ENCODE peak calls at places on chromosomes 1 and 21, in eight cellular contexts. B, F, O, P, Q, M, Y and I are unnamed samples.

GRCh38 chr1:31767225-31767624 is 3.1 kb upstream of the ADGRB2 start:
- DNase-seq in M (no peak), F (no peak), O (no peak), B (no peak), Y (no peak), Q (no peak), P (no peak), I (no peak)

GRCh38 chr1:64511054-64511453 is 41.1 kb downstream of the CACHD1 start:
- DNase-seq in M (no peak), Y (no peak), B (no peak), F (no peak), O (no peak), Q (no peak), P (no peak), I (no peak)

GRCh38 chr1:116193768-116194167 is 82.6 kb downstream of the MAB21L3 start:
- DNase-seq in B (no peak), Q (no peak), M (no peak), Y (no peak), O (no peak), P (no peak), F (no peak), I (no peak)

GRCh38 chr1:212219679-212220463 is 65.3 kb upstream of the PPP2R5A start:
- DNase-seq in F (no peak), M (no peak), O (no peak), B (peak; percentile 82), Y (peak; percentile 54), P (no peak), Q (no peak), I (peak; percentile 63)

GRCh38 chr1:231628207-231628876 is 1.8 kb downstream of the DISC1 start:
- DNase-seq in P (no peak), M (no peak), Q (no peak), Y (peak; percentile 38), O (no peak), B (no peak), F (peak; percentile 53), I (peak; percentile 74)

GRCh38 chr1:5617179-5618015 is 374.8 kb downstream of the NPHP4 start:
- DNase-seq in M (no peak), P (no peak), B (no peak), Q (no peak), Y (no peak), O (no peak), F (no peak), I (no peak)

GRCh38 chr1:6834366-6834765 is 49.1 kb downstream of the CAMTA1 start:
- DNase-seq in M (no peak), Y (no peak), P (no peak), B (no peak), O (no peak), Q (peak; percentile 29), F (no peak), I (no peak)

GRCh38 chr1:168245042-168245441 is 19.2 kb downstream of the SFT2D2 start:
- DNase-seq in M (no peak), F (no peak), P (no peak), B (no peak), Y (no peak), O (no peak), Q (no peak), I (no peak)

GRCh38 chr1:236181059-236181458 is 38.7 kb downstream of the GPR137B start:
- DNase-seq in M (no peak), F (no peak), B (peak; percentile 15), Y (peak; percentile 42), Q (no peak), O (no peak), P (no peak), I (no peak)

GRCh38 chr1:6002714-6003501 is 10.7 kb upstream of the NPHP4 start:
- DNase-seq in P (peak; percentile 24), M (no peak), F (no peak), Q (no peak), B (no peak), O (no peak), Y (no peak), I (no peak)

GRCh38 chr1:225026701-225027100 is 97.2 kb downstream of the DNAH14 start:
- DNase-seq in B (no peak), O (no peak), P (no peak), M (no peak), Q (no peak), Y (no peak), F (no peak), I (no peak)

GRCh38 chr1:51295926-51296325 is 34.4 kb downstream of the TTC39A start:
- DNase-seq in F (no peak), M (no peak), Q (no peak), Y (no peak), B (no peak), P (no peak), O (no peak), I (no peak)

GRCh38 chr1:16139473-16139962 is 16.4 kb downstream of the EPHA2 start:
- DNase-seq in Q (no peak), M (no peak), P (no peak), Y (peak; percentile 74), F (no peak), O (peak; percentile 65), B (peak; percentile 94), I (peak; percentile 82)

GRCh38 chr1:106879538-106879937 is 176.9 kb upstream of the PRMT6 start:
- DNase-seq in F (no peak), Y (peak; percentile 0), O (peak; percentile 2), P (peak; percentile 79), M (peak; percentile 77), B (no peak), Q (no peak), I (no peak)

GRCh38 chr21:30042443-30042842 is 102.6 kb upstream of the GRIK1 start:
- DNase-seq in O (no peak), M (no peak), P (no peak), F (no peak), B (no peak), Y (no peak), Q (no peak), I (no peak)

GRCh38 chr1:92317836-92318493 is 19.1 kb downstream of the RPAP2 start:
- DNase-seq in P (no peak), Q (no peak), O (no peak), M (no peak), Y (no peak), F (no peak), B (no peak), I (no peak)

GRCh38 chr1:204758601-204759000 is 73.1 kb upstream of the LRRN2 start:
- DNase-seq in P (no peak), O (no peak), Q (no peak), B (no peak), M (no peak), F (no peak), Y (no peak), I (no peak)

DNA sequence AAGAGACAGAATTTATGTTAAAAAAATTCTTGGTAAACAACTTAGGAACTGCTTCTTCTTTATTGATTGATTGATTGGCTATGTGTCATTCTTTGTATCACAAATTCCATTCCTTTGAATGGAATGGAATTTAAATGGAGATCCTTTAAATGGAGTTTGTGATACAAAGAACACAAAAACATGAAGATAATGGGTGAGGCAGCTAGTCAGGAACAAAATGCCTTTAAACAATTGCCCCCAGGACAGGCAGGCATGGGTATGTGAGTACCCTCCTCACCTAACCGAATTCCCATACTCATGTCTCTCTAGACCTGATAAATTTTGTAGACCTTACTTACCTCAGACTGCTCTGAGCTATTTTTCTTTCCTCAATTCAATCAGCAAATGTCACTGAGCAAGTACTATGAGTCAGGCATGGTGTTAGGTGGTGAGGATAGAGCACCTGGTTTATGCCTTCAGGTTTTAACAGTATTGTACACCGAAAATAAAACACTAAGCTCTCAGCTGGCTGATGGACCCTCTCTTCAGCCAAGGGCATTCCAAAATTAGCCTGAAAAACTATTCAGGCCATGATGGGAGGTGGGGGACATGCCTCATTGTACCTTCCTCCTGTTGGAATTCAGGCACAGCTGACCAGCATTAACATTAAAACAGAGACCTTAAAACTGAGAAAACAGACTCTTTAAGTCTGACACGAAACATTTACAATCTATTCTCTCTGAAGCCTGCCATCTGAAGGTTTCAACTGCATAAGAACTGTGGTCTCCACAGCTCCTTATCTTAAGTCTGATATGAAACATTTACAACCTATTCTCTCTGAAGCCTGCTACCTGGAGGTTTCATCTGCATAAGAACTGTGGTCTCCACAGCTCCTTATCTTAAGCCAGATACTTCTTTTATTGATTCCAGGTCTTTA is 58.9 kb downstream of the OLFML3 start:
- DNase-seq in M (no peak), F (no peak), B (no peak), Y (no peak), O (no peak), P (no peak), Q (no peak), I (no peak)
- H3K4me3 ChIP-seq in M (no peak overlapping the region), F (no peak overlapping the region), B (no peak overlapping the region), Y (no peak overlapping the region), O (no peak overlapping the region), P (no peak overlapping the region), Q (no peak overlapping the region), I (no peak overlapping the region)

DNA sequence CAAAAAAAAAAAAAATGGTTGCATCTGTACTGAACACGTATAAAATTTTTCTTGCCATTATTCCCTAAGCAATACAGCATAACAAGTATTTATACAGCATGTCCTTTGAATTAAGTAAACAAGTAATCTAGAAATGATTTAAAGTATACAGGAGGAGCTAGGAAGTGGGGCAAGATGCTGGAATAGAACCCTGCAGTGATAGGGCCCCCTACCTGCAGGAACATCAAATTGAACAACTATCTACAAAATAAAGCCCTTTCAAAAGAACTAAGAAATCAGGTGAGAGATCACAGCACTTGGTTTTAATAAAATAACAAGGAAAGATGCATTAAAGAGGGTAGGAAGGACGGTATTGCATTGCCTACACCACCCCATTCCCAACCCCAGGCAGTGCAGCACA is 10.9 kb downstream of the TSHB start:
- DNase-seq in F (no peak), B (no peak), Y (no peak), P (no peak), M (no peak), Q (no peak), O (no peak), I (no peak)
- TF ChIP-seq CTCF in F (no peak), B (no peak), Y (no peak), P (no peak), M (no peak), Q (no peak), O (no peak), I (no peak)

DNA sequence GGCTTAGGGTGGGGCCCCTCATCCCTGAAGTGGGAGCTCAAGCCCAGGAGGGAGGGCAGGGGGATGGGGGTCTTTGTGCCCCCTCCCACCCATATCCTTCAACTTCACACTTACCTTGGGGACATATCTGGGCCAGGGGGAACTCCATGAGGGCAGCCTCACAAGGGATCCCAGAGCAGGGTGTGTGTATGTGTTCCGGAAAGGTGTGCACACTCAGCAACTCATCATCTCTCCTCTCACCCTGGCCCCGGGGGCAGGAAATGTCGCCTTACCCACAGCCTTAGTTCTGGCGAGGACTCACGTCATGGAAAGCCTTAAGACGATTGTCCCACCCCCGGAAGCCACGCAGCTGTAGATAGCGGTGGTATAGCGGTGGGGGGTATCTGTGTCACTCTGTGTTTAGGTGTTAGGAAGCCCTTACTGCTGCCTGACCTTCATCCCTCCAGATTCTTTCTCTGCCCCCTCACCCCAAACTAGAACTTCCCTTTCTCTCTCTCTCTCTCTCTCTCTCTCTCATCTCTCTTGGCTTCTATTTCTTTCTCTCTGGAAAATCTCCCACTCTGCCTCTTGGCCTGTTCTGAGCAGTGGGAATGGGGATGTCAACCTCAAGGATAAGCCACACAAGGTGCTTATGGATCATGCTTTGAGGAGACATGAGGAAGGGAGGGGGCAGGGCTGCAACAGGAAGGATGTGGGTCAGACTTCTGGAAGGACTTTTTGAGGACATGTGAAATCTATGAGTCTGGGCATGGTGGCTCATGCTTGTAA is at the start of gene SH2D2A:
- DNase-seq in O (no peak), Y (peak; percentile 74), F (peak; percentile 95), M (peak; percentile 72), Q (peak; percentile 47), P (peak; percentile 56), B (no peak), I (peak; percentile 47)
- H3K4me3 ChIP-seq in O (no peak within 1 kb of the TSS), Y (no peak within 1 kb of the TSS), F (peak within 1 kb of the TSS; percentile 75), M (peak within 1 kb of the TSS; percentile 33), Q (no peak within 1 kb of the TSS), P (no peak within 1 kb of the TSS), B (no peak within 1 kb of the TSS), I (no peak within 1 kb of the TSS)

GRCh38 chr21:43775795-43776430 is at the start of gene CSTB:
- DNase-seq in P (peak; percentile 88), B (peak; percentile 20), Y (peak; percentile 45), M (peak; percentile 87), Q (peak; percentile 74), F (peak; percentile 85), O (peak; percentile 55), I (peak; percentile 66)
- TF ChIP-seq CTCF in P (no peak), B (no peak), Y (no peak), M (no peak), Q (no peak), F (no peak), O (no peak), I (peak; percentile 3)